ENCODE peak calls at places on chromosomes 13 and 19, in nine cellular contexts. J is mesothelial cell of epicardium, R is cardiac muscle cell, L is fibroblast of villous mesenchyme, X is foreskin fibroblast, C is ovary, T is AG09319, Q is AG09309, A is endothelial cell. I is an unnamed sample.

GRCh38 chr13:99959538-99960230 is 11.9 kb downstream of the ZIC5 start:
- DNase-seq in J (no peak), R (peak), L (peak), X (no peak), C (no peak), T (no peak), Q (no peak), A (peak), I (no peak)

GRCh38 chr19:18736415-18737336 is 53.2 kb downstream of the CRTC1 start:
- DNase-seq in J (no peak), R (no peak), L (no peak), X (no peak), C (no peak), T (no peak), Q (no peak), A (no peak), I (peak)

GRCh38 chr13:94858856-94859811 is 146.8 kb upstream of the SOX21 start:
- DNase-seq in J (no peak), R (no peak), L (peak), X (peak), C (peak), T (no peak), Q (no peak), A (peak), I (no peak)

GRCh38 chr13:20828540-20829364 is 55.0 kb upstream of the EEF1AKMT1 start:
- DNase-seq in J (no peak), R (peak), L (peak), X (peak), C (no peak), T (peak), Q (peak), A (peak), I (no peak)

GRCh38 chr13:39462456-39462855 is 140.5 kb downstream of the LHFPL6 start:
- DNase-seq in J (no peak), R (peak), L (no peak), X (peak), C (no peak), T (no peak), Q (peak), A (no peak), I (no peak)

GRCh38 chr13:113906566-113906965 is 42.7 kb upstream of the GAS6 start:
- DNase-seq in J (no peak), R (no peak), L (no peak), X (no peak), C (peak), T (no peak), Q (no peak), A (no peak), I (no peak)

GRCh38 chr13:25276748-25277147 is 10.5 kb downstream of the MTMR6 start:
- DNase-seq in J (no peak), R (no peak), L (no peak), X (peak), C (no peak), T (no peak), Q (no peak), A (no peak), I (no peak)

GRCh38 chr19:12783849-12784393 is 7.4 kb upstream of the JUNB start:
- DNase-seq in J (no peak), R (no peak), L (peak), X (no peak), C (peak), T (no peak), Q (no peak), A (no peak), I (no peak)

GRCh38 chr19:55248166-55248675 is 10.6 kb downstream of the PPP6R1 start:
- DNase-seq in J (no peak), R (peak), L (no peak), X (no peak), C (no peak), T (no peak), Q (no peak), A (no peak), I (no peak)

GRCh38 chr19:48858984-48859710 is 9.3 kb downstream of the PLEKHA4 start:
- DNase-seq in J (no peak), R (no peak), L (no peak), X (no peak), C (no peak), T (no peak), Q (no peak), A (no peak), I (peak)

GRCh38 chr13:111789420-111789819 is 277.5 kb upstream of the SOX1 start:
- DNase-seq in J (no peak), R (no peak), L (no peak), X (no peak), C (no peak), T (no peak), Q (no peak), A (no peak), I (no peak)

GRCh38 chr19:10110972-10111317 is 548 bp upstream of the P2RY11 start:
- DNase-seq in J (no peak), R (no peak), L (no peak), X (no peak), C (no peak), T (no peak), Q (no peak), A (no peak), I (no peak)

GRCh38 chr19:41352609-41353465 is 885 bp downstream of the TGFB1 start:
- DNase-seq in J (peak), R (peak), L (peak), X (no peak), C (peak), T (no peak), Q (no peak), A (peak), I (peak)

GRCh38 chr19:40776966-40777794 is 867 bp upstream of the RAB4B start:
- DNase-seq in J (peak), R (peak), L (peak), X (peak), C (peak), T (peak), Q (peak), A (peak), I (peak)

GRCh38 chr19:41776700-41777099 is 19.7 kb upstream of the CEACAM3 start:
- DNase-seq in J (no peak), R (no peak), L (no peak), X (no peak), C (no peak), T (no peak), Q (no peak), A (no peak), I (no peak)

GRCh38 chr13:97194473-97194872 is 27.7 kb upstream of the MBNL2 start:
- DNase-seq in J (no peak), R (no peak), L (peak), X (peak), C (no peak), T (no peak), Q (no peak), A (no peak), I (no peak)

GRCh38 chr19:32318884-32319520 is 26.4 kb upstream of the ZNF507 start:
- DNase-seq in J (no peak), R (peak), L (no peak), X (no peak), C (no peak), T (no peak), Q (no peak), A (peak), I (no peak)

GRCh38 chr13:32261567-32261966 is 53.6 kb downstream of the ZAR1L start:
- DNase-seq in J (no peak), R (peak), L (peak), X (peak), C (peak), T (no peak), Q (peak), A (no peak), I (peak)

GRCh38 chr19:46610851-46611770 is 10.0 kb downstream of the CALM3 start:
- DNase-seq in J (no peak), R (no peak), L (no peak), X (no peak), C (peak), T (no peak), Q (no peak), A (no peak), I (no peak)

GRCh38 chr19:56953411-56953810 is 112.9 kb upstream of the PEG3 start:
- DNase-seq in J (no peak), R (no peak), L (no peak), X (no peak), C (no peak), T (no peak), Q (no peak), A (no peak), I (no peak)

GRCh38 chr19:13995878-13996765 is 10.0 kb downstream of the RFX1 start:
- DNase-seq in J (no peak), R (no peak), L (no peak), X (no peak), C (no peak), T (no peak), Q (no peak), A (no peak), I (no peak)

GRCh38 chr19:13995017-13995728 is 10.9 kb downstream of the RFX1 start:
- DNase-seq in J (no peak), R (no peak), L (peak), X (peak), C (no peak), T (peak), Q (no peak), A (no peak), I (peak)

GRCh38 chr19:13993554-13994308 is 12.4 kb downstream of the RFX1 start:
- DNase-seq in J (no peak), R (no peak), L (no peak), X (no peak), C (no peak), T (no peak), Q (no peak), A (no peak), I (no peak)

GRCh38 chr19:13990085-13990484 is 16.0 kb downstream of the RFX1 start:
- DNase-seq in J (no peak), R (no peak), L (no peak), X (no peak), C (no peak), T (no peak), Q (no peak), A (no peak), I (no peak)

GRCh38 chr19:13992025-13992424 is 14.1 kb downstream of the RFX1 start:
- DNase-seq in J (no peak), R (no peak), L (no peak), X (no peak), C (no peak), T (no peak), Q (no peak), A (no peak), I (no peak)
- TF ChIP-seq CTCF in J (no peak), R (no peak), L (no peak), X (no peak), C (no peak), T (no peak), Q (no peak), A (no peak), I (no peak)

GRCh38 chr19:16797876-16798275 is 31.3 kb upstream of the SIN3B start:
- DNase-seq in J (no peak), R (no peak), L (no peak), X (no peak), C (no peak), T (no peak), Q (no peak), A (no peak), I (no peak)

GRCh38 chr19:16804176-16804575 is 25.0 kb upstream of the SIN3B start:
- DNase-seq in J (no peak), R (no peak), L (no peak), X (no peak), C (no peak), T (no peak), Q (no peak), A (no peak), I (no peak)

GRCh38 chr19:16799740-16800139 is 29.5 kb upstream of the SIN3B start:
- DNase-seq in J (no peak), R (no peak), L (no peak), X (no peak), C (no peak), T (no peak), Q (no peak), A (no peak), I (no peak)

GRCh38 chr19:16795731-16796130 is 33.5 kb upstream of the SIN3B start:
- DNase-seq in J (no peak), R (no peak), L (no peak), X (no peak), C (no peak), T (no peak), Q (no peak), A (no peak), I (no peak)

DNA sequence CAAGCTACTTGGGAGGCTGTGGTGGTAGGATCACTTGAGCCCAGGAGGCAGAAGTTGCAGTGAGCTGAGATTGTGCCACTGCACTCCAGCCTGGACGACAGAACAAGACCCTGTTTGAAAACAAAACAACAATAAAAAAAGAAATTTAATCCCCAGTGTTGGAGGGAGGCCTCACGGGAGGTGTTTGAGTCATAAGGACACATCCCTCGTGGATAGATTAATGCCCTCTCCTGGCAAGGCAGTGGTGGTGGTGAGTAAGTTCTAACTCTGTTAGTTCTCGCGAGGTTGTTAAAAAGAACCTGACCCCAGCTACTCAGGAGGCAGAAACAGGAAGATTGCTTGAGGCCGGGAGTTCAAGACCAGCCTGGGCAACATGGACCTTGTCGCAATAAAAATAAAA is 27.6 kb upstream of the SIN3B start:
- DNase-seq in J (no peak), R (no peak), L (peak), X (peak), C (no peak), T (no peak), Q (peak), A (no peak), I (no peak)
- TF ChIP-seq CTCF in J (no peak), R (no peak), L (no peak), X (no peak), C (no peak), T (no peak), Q (no peak), A (no peak), I (no peak)

DNA sequence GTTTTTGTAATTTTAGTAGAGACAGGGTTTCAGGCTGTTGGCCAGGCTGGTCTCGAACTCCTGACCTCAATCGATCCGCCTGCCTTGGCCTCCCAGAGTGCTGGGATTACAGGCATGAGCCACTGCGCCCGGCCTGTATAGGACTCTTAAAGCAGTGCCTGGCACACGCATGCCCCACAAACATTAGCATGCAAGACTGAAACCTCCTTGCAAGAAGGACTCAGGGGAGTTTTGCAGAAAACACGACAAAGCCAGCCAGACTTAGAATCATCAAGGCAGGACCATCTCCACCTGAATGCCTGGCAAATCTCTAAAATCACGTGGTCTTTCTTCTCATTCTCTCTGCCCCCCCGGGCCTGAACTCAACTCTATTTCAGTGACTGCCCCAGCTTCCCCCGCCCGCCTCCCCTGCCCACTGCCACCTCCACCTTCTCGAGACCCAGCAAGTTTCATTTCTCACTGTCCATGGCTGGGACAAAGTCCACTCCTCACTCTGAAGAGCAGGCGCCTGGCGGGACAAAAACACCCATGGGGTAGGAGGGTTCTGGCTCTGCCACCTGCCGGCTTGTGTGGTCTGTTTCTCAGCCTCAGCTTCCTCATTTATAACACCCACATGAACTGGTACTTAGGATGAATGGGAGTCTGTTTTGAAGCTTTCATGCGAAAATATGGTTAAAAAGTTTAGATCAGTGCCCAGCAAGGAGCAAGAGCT is 2.4 kb downstream of the TICAM1 start:
- DNase-seq in J (no peak), R (no peak), L (no peak), X (no peak), C (no peak), T (no peak), Q (no peak), A (no peak), I (peak)
- TF ChIP-seq CTCF in J (no peak), R (no peak), L (no peak), X (no peak), C (no peak), T (no peak), Q (no peak), A (no peak), I (no peak)

DNA sequence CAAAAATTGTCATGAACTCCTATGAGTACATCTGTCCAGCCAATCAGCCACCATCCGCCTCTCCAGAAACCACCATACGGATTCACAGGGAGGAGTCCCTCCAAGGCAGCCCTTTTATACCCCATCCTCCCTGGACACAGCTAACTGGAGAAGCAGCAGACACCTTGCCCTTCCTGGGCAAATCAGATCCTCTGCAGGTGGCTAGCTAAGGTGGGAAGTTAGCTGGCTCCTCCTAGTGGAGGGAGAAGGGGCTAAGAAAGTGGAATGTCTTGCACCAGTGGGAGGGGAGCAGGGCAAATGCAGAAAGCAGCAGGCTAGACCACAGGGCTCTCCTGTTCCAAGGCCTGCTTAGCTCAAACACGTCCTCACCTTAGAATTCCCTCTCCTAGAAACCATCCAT is 46.2 kb upstream of the UQCRFS1 start:
- DNase-seq in J (no peak), R (no peak), L (no peak), X (no peak), C (no peak), T (no peak), Q (no peak), A (no peak), I (no peak)
- TF ChIP-seq CTCF in J (no peak), R (peak), L (no peak), X (no peak), C (no peak), T (peak), Q (peak), A (no peak), I (no peak)

GRCh38 chr19:17334414-17335409 is at the start of gene ANO8:
- DNase-seq in J (peak), R (peak), L (peak), X (peak), C (peak), T (peak), Q (peak), A (peak), I (peak)
- TF ChIP-seq CTCF in J (no peak), R (no peak), L (no peak), X (no peak), C (peak), T (no peak), Q (no peak), A (no peak), I (no peak)

DNA sequence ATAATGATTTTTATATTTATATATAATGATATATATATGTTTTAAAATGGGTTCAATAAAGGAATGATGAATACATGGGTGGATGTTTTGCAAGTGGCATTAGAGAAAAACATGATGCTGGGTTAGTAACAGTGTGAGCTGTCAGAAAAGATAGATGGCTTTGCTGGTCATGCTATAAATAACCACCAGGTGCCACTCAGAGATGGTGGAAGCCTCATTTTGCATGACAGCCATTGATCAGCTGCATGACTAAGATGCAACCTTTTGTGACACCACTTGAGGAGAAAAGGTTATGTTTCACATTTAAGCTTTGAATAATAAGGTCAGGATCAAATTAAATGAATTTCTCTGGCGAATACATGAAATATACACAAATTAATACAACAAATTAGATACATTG is 737.7 kb downstream of the PCDH9 start:
- DNase-seq in J (no peak), R (peak), L (no peak), X (no peak), C (no peak), T (no peak), Q (no peak), A (peak), I (no peak)
- TF ChIP-seq CTCF in J (no peak), R (no peak), L (no peak), X (no peak), C (no peak), T (no peak), Q (no peak), A (peak), I (no peak)

DNA sequence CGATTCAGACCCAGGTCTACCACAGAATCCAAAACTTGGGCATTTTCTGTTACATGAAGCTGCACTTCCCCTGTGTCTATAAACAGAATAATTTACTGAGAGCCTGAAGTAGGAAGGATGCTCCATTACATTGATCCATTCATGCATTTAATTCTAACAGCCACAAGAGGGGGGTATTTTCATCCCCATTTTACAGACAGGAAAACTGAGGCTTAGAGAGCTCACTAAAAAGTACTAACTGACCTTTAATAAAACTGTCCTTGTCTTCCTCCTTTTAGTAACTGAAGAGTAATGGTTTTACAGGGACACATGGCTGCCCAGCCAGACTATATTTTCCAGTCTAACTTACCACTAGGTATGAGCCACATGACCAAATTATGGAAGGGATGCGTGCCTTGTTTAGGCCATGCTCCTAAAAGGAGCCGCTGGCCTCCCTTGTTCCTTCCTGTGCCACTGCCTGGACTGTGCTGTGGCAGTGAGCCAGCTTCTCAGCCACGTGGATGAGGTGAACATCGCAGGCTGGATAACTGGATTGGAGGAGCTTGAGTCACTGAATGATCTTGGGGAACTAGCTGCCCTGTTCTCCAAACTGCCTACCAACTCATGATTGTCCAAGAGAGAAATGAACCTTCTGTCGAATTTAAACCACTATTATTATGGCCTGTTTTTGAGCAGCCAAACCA is 108.3 kb downstream of the DOCK9 start:
- DNase-seq in J (no peak), R (no peak), L (no peak), X (no peak), C (peak), T (no peak), Q (no peak), A (no peak), I (no peak)
- TF ChIP-seq CTCF in J (no peak), R (no peak), L (peak), X (no peak), C (no peak), T (no peak), Q (peak), A (peak), I (no peak)

DNA sequence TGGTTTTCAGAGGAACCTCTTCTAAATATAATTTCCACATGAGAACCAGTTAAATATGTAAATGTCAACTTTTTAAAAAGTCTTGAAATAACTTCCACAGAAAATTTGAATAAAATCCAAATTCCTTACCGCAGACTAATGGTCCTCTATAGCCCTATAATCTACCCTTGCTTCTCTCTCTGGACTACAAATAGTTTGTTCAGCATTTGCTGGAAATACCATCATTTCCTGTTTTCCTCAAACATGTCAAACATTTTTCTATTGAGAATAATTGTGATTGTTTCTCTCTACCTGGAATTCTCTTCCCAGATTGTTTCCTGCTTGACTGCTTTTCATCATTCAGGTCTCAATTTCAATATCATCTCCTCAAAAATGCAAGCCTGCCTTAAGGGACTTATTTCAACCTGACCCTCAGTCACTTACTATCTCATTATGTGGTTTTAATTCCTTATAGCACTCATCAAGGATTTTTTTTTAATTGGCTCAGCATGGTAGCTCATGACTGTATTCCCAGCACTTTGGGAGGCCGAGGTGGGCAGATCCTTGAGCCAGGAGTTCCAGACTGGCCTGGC is 898.9 kb upstream of the MIR17HG start:
- DNase-seq in J (no peak), R (no peak), L (no peak), X (no peak), C (no peak), T (no peak), Q (no peak), A (no peak), I (no peak)
- TF ChIP-seq CTCF in J (no peak), R (no peak), L (no peak), X (no peak), C (no peak), T (no peak), Q (no peak), A (no peak), I (no peak)